ENCODE peak calls at places on chromosome 5, in eight cellular contexts. One of them, this sample, is unnamed.

GRCh38 chr5:145856285-145856818 is 16.5 kb downstream of the GRXCR2 start:
- DNase-seq in HCT116: no peak
- DNase-seq in breast epithelium: no peak
- DNase-seq in neural progenitor cell: peak
- DNase-seq in epithelial cell of esophagus: peak
- DNase-seq in cardiac fibroblast: peak
- DNase-seq in small intestine: no peak
- DNase-seq in psoas muscle: peak
- DNase-seq in this sample: peak

GRCh38 chr5:68215888-68216736 is 556 bp downstream of the PIK3R1 start:
- DNase-seq in HCT116: no peak
- DNase-seq in breast epithelium: peak
- DNase-seq in neural progenitor cell: peak
- DNase-seq in epithelial cell of esophagus: peak
- DNase-seq in cardiac fibroblast: peak
- DNase-seq in small intestine: peak
- DNase-seq in psoas muscle: peak
- DNase-seq in this sample: no peak

GRCh38 chr5:19546521-19546920 is 441.5 kb downstream of the CDH18 start:
- DNase-seq in HCT116: no peak
- DNase-seq in breast epithelium: no peak
- DNase-seq in neural progenitor cell: no peak
- DNase-seq in epithelial cell of esophagus: no peak
- DNase-seq in cardiac fibroblast: no peak
- DNase-seq in small intestine: no peak
- DNase-seq in psoas muscle: no peak
- DNase-seq in this sample: no peak

GRCh38 chr5:58259685-58260152 is 200.2 kb downstream of the PLK2 start:
- DNase-seq in HCT116: peak
- DNase-seq in breast epithelium: no peak
- DNase-seq in neural progenitor cell: no peak
- DNase-seq in epithelial cell of esophagus: peak
- DNase-seq in cardiac fibroblast: peak
- DNase-seq in small intestine: no peak
- DNase-seq in psoas muscle: no peak
- DNase-seq in this sample: peak

GRCh38 chr5:137815202-137815990 is 52.3 kb upstream of the MYOT start:
- DNase-seq in HCT116: no peak
- DNase-seq in breast epithelium: no peak
- DNase-seq in neural progenitor cell: no peak
- DNase-seq in epithelial cell of esophagus: peak
- DNase-seq in cardiac fibroblast: no peak
- DNase-seq in small intestine: peak
- DNase-seq in psoas muscle: no peak
- DNase-seq in this sample: no peak

GRCh38 chr5:83095163-83095972 is 18.0 kb downstream of the XRCC4 start:
- DNase-seq in HCT116: no peak
- DNase-seq in breast epithelium: no peak
- DNase-seq in neural progenitor cell: no peak
- DNase-seq in epithelial cell of esophagus: no peak
- DNase-seq in cardiac fibroblast: no peak
- DNase-seq in small intestine: no peak
- DNase-seq in psoas muscle: no peak
- DNase-seq in this sample: no peak

GRCh38 chr5:178330791-178331404 is 98.3 kb upstream of the PHYKPL start:
- DNase-seq in HCT116: no peak
- DNase-seq in breast epithelium: no peak
- DNase-seq in neural progenitor cell: no peak
- DNase-seq in epithelial cell of esophagus: no peak
- DNase-seq in cardiac fibroblast: no peak
- DNase-seq in small intestine: no peak
- DNase-seq in psoas muscle: no peak
- DNase-seq in this sample: no peak

GRCh38 chr5:140224658-140225057 is 49.7 kb downstream of the CYSTM1 start:
- DNase-seq in HCT116: no peak
- DNase-seq in breast epithelium: no peak
- DNase-seq in neural progenitor cell: no peak
- DNase-seq in epithelial cell of esophagus: no peak
- DNase-seq in cardiac fibroblast: no peak
- DNase-seq in small intestine: no peak
- DNase-seq in psoas muscle: no peak
- DNase-seq in this sample: no peak

GRCh38 chr5:61768692-61769281 is 436.7 kb downstream of the ZSWIM6 start:
- DNase-seq in HCT116: peak
- DNase-seq in breast epithelium: no peak
- DNase-seq in neural progenitor cell: peak
- DNase-seq in epithelial cell of esophagus: peak
- DNase-seq in cardiac fibroblast: no peak
- DNase-seq in small intestine: peak
- DNase-seq in psoas muscle: no peak
- DNase-seq in this sample: no peak

GRCh38 chr5:53645581-53645980 is 85.1 kb downstream of the NDUFS4 start:
- DNase-seq in HCT116: no peak
- DNase-seq in breast epithelium: no peak
- DNase-seq in neural progenitor cell: no peak
- DNase-seq in epithelial cell of esophagus: no peak
- DNase-seq in cardiac fibroblast: no peak
- DNase-seq in small intestine: no peak
- DNase-seq in psoas muscle: no peak
- DNase-seq in this sample: no peak

GRCh38 chr5:24222866-24223265 is 421.9 kb downstream of the CDH10 start:
- DNase-seq in HCT116: no peak
- DNase-seq in breast epithelium: no peak
- DNase-seq in neural progenitor cell: no peak
- DNase-seq in epithelial cell of esophagus: no peak
- DNase-seq in cardiac fibroblast: peak
- DNase-seq in small intestine: no peak
- DNase-seq in psoas muscle: no peak
- DNase-seq in this sample: peak

GRCh38 chr5:156396063-156396829 is 69.3 kb downstream of the SGCD start:
- DNase-seq in HCT116: no peak
- DNase-seq in breast epithelium: no peak
- DNase-seq in neural progenitor cell: no peak
- DNase-seq in epithelial cell of esophagus: peak
- DNase-seq in cardiac fibroblast: peak
- DNase-seq in small intestine: no peak
- DNase-seq in psoas muscle: no peak
- DNase-seq in this sample: no peak

GRCh38 chr5:78808380-78808779 is 159.8 kb upstream of the LHFPL2 start:
- DNase-seq in HCT116: no peak
- DNase-seq in breast epithelium: no peak
- DNase-seq in neural progenitor cell: no peak
- DNase-seq in epithelial cell of esophagus: no peak
- DNase-seq in cardiac fibroblast: peak
- DNase-seq in small intestine: no peak
- DNase-seq in psoas muscle: no peak
- DNase-seq in this sample: no peak

GRCh38 chr5:18772475-18772874 is 1138.2 kb downstream of the TAF11L14 start:
- DNase-seq in HCT116: no peak
- DNase-seq in breast epithelium: no peak
- DNase-seq in neural progenitor cell: peak
- DNase-seq in epithelial cell of esophagus: peak
- DNase-seq in cardiac fibroblast: no peak
- DNase-seq in small intestine: peak
- DNase-seq in psoas muscle: no peak
- DNase-seq in this sample: no peak

GRCh38 chr5:151138114-151138513 is 19.5 kb downstream of the ANXA6 start:
- DNase-seq in HCT116: no peak
- DNase-seq in breast epithelium: no peak
- DNase-seq in neural progenitor cell: no peak
- DNase-seq in epithelial cell of esophagus: no peak
- DNase-seq in cardiac fibroblast: no peak
- DNase-seq in small intestine: no peak
- DNase-seq in psoas muscle: no peak
- DNase-seq in this sample: no peak

GRCh38 chr5:87300744-87301143 is 33.1 kb downstream of the RASA1 start:
- DNase-seq in HCT116: peak
- DNase-seq in breast epithelium: no peak
- DNase-seq in neural progenitor cell: no peak
- DNase-seq in epithelial cell of esophagus: peak
- DNase-seq in cardiac fibroblast: peak
- DNase-seq in small intestine: peak
- DNase-seq in psoas muscle: no peak
- DNase-seq in this sample: peak

GRCh38 chr5:100550531-100551036 is 15.4 kb downstream of the FAM174A start:
- DNase-seq in HCT116: no peak
- DNase-seq in breast epithelium: no peak
- DNase-seq in neural progenitor cell: no peak
- DNase-seq in epithelial cell of esophagus: peak
- DNase-seq in cardiac fibroblast: no peak
- DNase-seq in small intestine: peak
- DNase-seq in psoas muscle: peak
- DNase-seq in this sample: no peak

GRCh38 chr5:170525450-170526211 is 21.8 kb downstream of the KCNIP1 start:
- DNase-seq in HCT116: no peak
- DNase-seq in breast epithelium: no peak
- DNase-seq in neural progenitor cell: no peak
- DNase-seq in epithelial cell of esophagus: no peak
- DNase-seq in cardiac fibroblast: no peak
- DNase-seq in small intestine: no peak
- DNase-seq in psoas muscle: no peak
- DNase-seq in this sample: no peak

GRCh38 chr5:128436825-128437224 is 101.2 kb downstream of the FBN2 start:
- DNase-seq in HCT116: peak
- DNase-seq in breast epithelium: no peak
- DNase-seq in neural progenitor cell: no peak
- DNase-seq in epithelial cell of esophagus: peak
- DNase-seq in cardiac fibroblast: peak
- DNase-seq in small intestine: no peak
- DNase-seq in psoas muscle: no peak
- DNase-seq in this sample: peak

GRCh38 chr5:6583049-6583880 is 49.6 kb downstream of the NSUN2 start:
- DNase-seq in HCT116: no peak
- DNase-seq in breast epithelium: no peak
- DNase-seq in neural progenitor cell: peak
- DNase-seq in epithelial cell of esophagus: peak
- DNase-seq in cardiac fibroblast: peak
- DNase-seq in small intestine: peak
- DNase-seq in psoas muscle: peak
- DNase-seq in this sample: no peak
- H3K4me3 ChIP-seq in HCT116: no peak
- H3K4me3 ChIP-seq in breast epithelium: peak
- H3K4me3 ChIP-seq in neural progenitor cell: peak
- H3K4me3 ChIP-seq in epithelial cell of esophagus: no peak
- H3K4me3 ChIP-seq in cardiac fibroblast: peak
- H3K4me3 ChIP-seq in small intestine: no peak
- H3K4me3 ChIP-seq in psoas muscle: peak
- H3K4me3 ChIP-seq in this sample: peak

GRCh38 chr5:172807766-172808311 is 26.2 kb upstream of the ERGIC1 start:
- DNase-seq in HCT116: no peak
- DNase-seq in breast epithelium: no peak
- DNase-seq in neural progenitor cell: no peak
- DNase-seq in epithelial cell of esophagus: peak
- DNase-seq in cardiac fibroblast: no peak
- DNase-seq in small intestine: no peak
- DNase-seq in psoas muscle: no peak
- DNase-seq in this sample: no peak
- H3K4me3 ChIP-seq in HCT116: no peak
- H3K4me3 ChIP-seq in breast epithelium: peak
- H3K4me3 ChIP-seq in neural progenitor cell: no peak
- H3K4me3 ChIP-seq in epithelial cell of esophagus: no peak
- H3K4me3 ChIP-seq in cardiac fibroblast: no peak
- H3K4me3 ChIP-seq in small intestine: no peak
- H3K4me3 ChIP-seq in psoas muscle: peak
- H3K4me3 ChIP-seq in this sample: no peak

GRCh38 chr5:115736690-115737005 is 79.8 kb downstream of the CDO1 start:
- DNase-seq in HCT116: no peak
- DNase-seq in breast epithelium: no peak
- DNase-seq in neural progenitor cell: no peak
- DNase-seq in epithelial cell of esophagus: no peak
- DNase-seq in cardiac fibroblast: no peak
- DNase-seq in small intestine: no peak
- DNase-seq in psoas muscle: no peak
- DNase-seq in this sample: no peak

GRCh38 chr5:115736004-115736689 is 80.3 kb downstream of the CDO1 start:
- DNase-seq in HCT116: no peak
- DNase-seq in breast epithelium: no peak
- DNase-seq in neural progenitor cell: no peak
- DNase-seq in epithelial cell of esophagus: no peak
- DNase-seq in cardiac fibroblast: no peak
- DNase-seq in small intestine: no peak
- DNase-seq in psoas muscle: no peak
- DNase-seq in this sample: no peak

GRCh38 chr5:115738807-115739206 is 77.7 kb downstream of the CDO1 start:
- DNase-seq in HCT116: no peak
- DNase-seq in breast epithelium: no peak
- DNase-seq in neural progenitor cell: no peak
- DNase-seq in epithelial cell of esophagus: no peak
- DNase-seq in cardiac fibroblast: no peak
- DNase-seq in small intestine: no peak
- DNase-seq in psoas muscle: no peak
- DNase-seq in this sample: no peak

GRCh38 chr5:115735108-115735998 is 81.1 kb downstream of the CDO1 start:
- DNase-seq in HCT116: no peak
- DNase-seq in breast epithelium: no peak
- DNase-seq in neural progenitor cell: peak
- DNase-seq in epithelial cell of esophagus: no peak
- DNase-seq in cardiac fibroblast: no peak
- DNase-seq in small intestine: no peak
- DNase-seq in psoas muscle: no peak
- DNase-seq in this sample: no peak

GRCh38 chr5:115737452-115737851 is 79.0 kb downstream of the CDO1 start:
- DNase-seq in HCT116: no peak
- DNase-seq in breast epithelium: no peak
- DNase-seq in neural progenitor cell: peak
- DNase-seq in epithelial cell of esophagus: no peak
- DNase-seq in cardiac fibroblast: no peak
- DNase-seq in small intestine: no peak
- DNase-seq in psoas muscle: no peak
- DNase-seq in this sample: no peak
- H3K4me3 ChIP-seq in HCT116: no peak
- H3K4me3 ChIP-seq in breast epithelium: no peak
- H3K4me3 ChIP-seq in neural progenitor cell: no peak
- H3K4me3 ChIP-seq in epithelial cell of esophagus: no peak
- H3K4me3 ChIP-seq in cardiac fibroblast: no peak
- H3K4me3 ChIP-seq in small intestine: no peak
- H3K4me3 ChIP-seq in psoas muscle: no peak
- H3K4me3 ChIP-seq in this sample: no peak

GRCh38 chr5:124515494-124516222 is 230.8 kb downstream of the ZNF608 start:
- DNase-seq in HCT116: no peak
- DNase-seq in breast epithelium: no peak
- DNase-seq in neural progenitor cell: no peak
- DNase-seq in epithelial cell of esophagus: no peak
- DNase-seq in cardiac fibroblast: peak
- DNase-seq in small intestine: no peak
- DNase-seq in psoas muscle: no peak
- DNase-seq in this sample: no peak

GRCh38 chr5:124516567-124516966 is 229.9 kb downstream of the ZNF608 start:
- DNase-seq in HCT116: no peak
- DNase-seq in breast epithelium: no peak
- DNase-seq in neural progenitor cell: no peak
- DNase-seq in epithelial cell of esophagus: no peak
- DNase-seq in cardiac fibroblast: no peak
- DNase-seq in small intestine: no peak
- DNase-seq in psoas muscle: no peak
- DNase-seq in this sample: no peak

GRCh38 chr5:124512236-124512635 is 234.2 kb downstream of the ZNF608 start:
- DNase-seq in HCT116: no peak
- DNase-seq in breast epithelium: no peak
- DNase-seq in neural progenitor cell: no peak
- DNase-seq in epithelial cell of esophagus: no peak
- DNase-seq in cardiac fibroblast: peak
- DNase-seq in small intestine: no peak
- DNase-seq in psoas muscle: peak
- DNase-seq in this sample: no peak

GRCh38 chr5:124513216-124513615 is 233.2 kb downstream of the ZNF608 start:
- DNase-seq in HCT116: no peak
- DNase-seq in breast epithelium: no peak
- DNase-seq in neural progenitor cell: no peak
- DNase-seq in epithelial cell of esophagus: peak
- DNase-seq in cardiac fibroblast: no peak
- DNase-seq in small intestine: no peak
- DNase-seq in psoas muscle: no peak
- DNase-seq in this sample: no peak

GRCh38 chr5:124514966-124515365 is 231.5 kb downstream of the ZNF608 start:
- DNase-seq in HCT116: no peak
- DNase-seq in breast epithelium: no peak
- DNase-seq in neural progenitor cell: no peak
- DNase-seq in epithelial cell of esophagus: no peak
- DNase-seq in cardiac fibroblast: no peak
- DNase-seq in small intestine: no peak
- DNase-seq in psoas muscle: no peak
- DNase-seq in this sample: no peak
- H3K4me3 ChIP-seq in HCT116: no peak
- H3K4me3 ChIP-seq in breast epithelium: no peak
- H3K4me3 ChIP-seq in neural progenitor cell: no peak
- H3K4me3 ChIP-seq in epithelial cell of esophagus: no peak
- H3K4me3 ChIP-seq in cardiac fibroblast: no peak
- H3K4me3 ChIP-seq in small intestine: no peak
- H3K4me3 ChIP-seq in psoas muscle: no peak
- H3K4me3 ChIP-seq in this sample: no peak

This sample was measured in AG04449.